ENCODE peak calls at places on chromosomes 1 and 21, in eight cellular contexts. X, W, A, V, J, E, D and F are unnamed samples.
A peak's percentile ranks its signal among the peaks of the same experiment; 100 is the strongest.

GRCh38 chr1:61050541-61051454 is 31.6 kb upstream of the NFIA start:
- DNase-seq in W (no peak), J (peak; percentile 45), D (no peak), A (peak; percentile 17), X (no peak), E (no peak), V (peak; percentile 12), F (peak; percentile 50)

GRCh38 chr1:7679159-7679872 is 91.8 kb upstream of the VAMP3 start:
- DNase-seq in D (no peak), V (no peak), W (no peak), X (no peak), A (no peak), E (no peak), J (no peak), F (no peak)

GRCh38 chr1:229293528-229294204 is 22.8 kb downstream of the RAB4A start:
- DNase-seq in W (no peak), A (no peak), D (no peak), E (no peak), V (no peak), X (no peak), J (no peak), F (no peak)

GRCh38 chr21:34814529-34814951 is 145.7 kb downstream of the CLIC6 start:
- DNase-seq in E (no peak), V (no peak), X (no peak), A (no peak), W (no peak), J (peak; percentile 14), D (no peak), F (no peak)

GRCh38 chr21:44370771-44371410 is 17.5 kb downstream of the TRPM2 start:
- DNase-seq in W (no peak), X (no peak), A (no peak), D (peak; percentile 10), E (no peak), J (no peak), V (no peak), F (no peak)

GRCh38 chr1:16968372-16968771 is 12.0 kb downstream of the MFAP2 start:
- DNase-seq in J (no peak), X (no peak), E (no peak), W (no peak), A (no peak), D (no peak), V (no peak), F (no peak)

GRCh38 chr1:248417854-248418253 is 15.0 kb downstream of the OR2T1 start:
- DNase-seq in D (no peak), E (no peak), X (no peak), J (no peak), W (no peak), V (no peak), A (no peak), F (no peak)

GRCh38 chr21:42834730-42835191 is 44.6 kb downstream of the WDR4 start:
- DNase-seq in W (no peak), J (no peak), D (no peak), V (no peak), A (no peak), E (no peak), X (no peak), F (no peak)

GRCh38 chr21:35222021-35222420 is 172.9 kb upstream of the RUNX1 start:
- DNase-seq in D (no peak), A (no peak), J (no peak), V (no peak), E (no peak), W (no peak), X (no peak), F (no peak)

GRCh38 chr21:42632771-42633690 is 20.4 kb upstream of the PDE9A start:
- DNase-seq in J (no peak), V (no peak), A (no peak), W (no peak), E (no peak), X (no peak), D (no peak), F (no peak)

GRCh38 chr1:37944091-37944763 is 2.6 kb downstream of the INPP5B start:
- DNase-seq in X (no peak), E (no peak), W (no peak), V (no peak), J (no peak), A (peak; percentile 20), D (no peak), F (no peak)

GRCh38 chr1:25568090-25568833 is 24.9 kb downstream of the LDLRAP1 start:
- DNase-seq in D (no peak), W (no peak), J (peak; percentile 52), X (no peak), V (no peak), E (no peak), A (no peak), F (no peak)

GRCh38 chr1:42735477-42736105 is 4.4 kb downstream of the CLDN19 start:
- DNase-seq in X (no peak), W (peak; percentile 49), J (peak; percentile 34), V (no peak), A (no peak), D (no peak), E (no peak), F (no peak)

GRCh38 chr1:234782821-234783220 is 172.8 kb upstream of the IRF2BP2 start:
- DNase-seq in W (peak; percentile 8), D (no peak), V (no peak), E (no peak), X (no peak), J (no peak), A (no peak), F (no peak)

GRCh38 chr1:155051777-155052398 is 772 bp downstream of the ADAM15 start:
- DNase-seq in J (peak; percentile 19), D (peak; percentile 61), X (no peak), V (peak; percentile 43), A (peak; percentile 54), W (peak; percentile 54), E (peak; percentile 14), F (no peak)

GRCh38 chr21:45886610-45887026 is 95.0 kb upstream of the COL6A1 start:
- DNase-seq in X (no peak), W (no peak), V (no peak), J (no peak), D (peak; percentile 43), E (no peak), A (no peak), F (no peak)

GRCh38 chr21:22763442-22763841 is 1765.2 kb downstream of the NCAM2 start:
- DNase-seq in V (no peak), E (no peak), X (no peak), J (no peak), W (no peak), D (no peak), A (no peak), F (no peak)

GRCh38 chr1:245234217-245235120 is 79.7 kb downstream of the KIF26B start:
- DNase-seq in J (no peak), V (peak; percentile 67), X (no peak), E (peak; percentile 92), D (no peak), A (no peak), W (no peak), F (peak; percentile 67)

GRCh38 chr1:109864063-109864822 is 46.4 kb upstream of the CSF1 start:
- DNase-seq in X (no peak), D (no peak), V (no peak), W (no peak), E (no peak), J (no peak), A (no peak), F (no peak)

GRCh38 chr1:35726814-35727433 is 8.2 kb upstream of the C1orf216 start:
- DNase-seq in W (peak; percentile 58), E (peak; percentile 75), J (peak; percentile 60), A (peak; percentile 60), D (peak; percentile 57), X (no peak), V (peak; percentile 78), F (no peak)

GRCh38 chr1:230499496-230499895 is 73.4 kb upstream of the PGBD5 start:
- DNase-seq in D (no peak), W (no peak), X (no peak), J (no peak), V (no peak), E (no peak), A (no peak), F (no peak)

GRCh38 chr21:41947596-41948403 is 6.0 kb downstream of the C2CD2 start:
- DNase-seq in W (no peak), V (no peak), E (no peak), J (no peak), X (no peak), D (no peak), A (no peak), F (no peak)

GRCh38 chr1:92923664-92924063 is 37.6 kb downstream of the DIPK1A start:
- DNase-seq in V (no peak), X (no peak), D (no peak), W (no peak), E (no peak), J (peak; percentile 8), A (no peak), F (no peak)

GRCh38 chr1:181033799-181034391 is at the start of gene MR1:
- DNase-seq in E (peak; percentile 69), X (no peak), D (no peak), A (peak; percentile 92), W (peak; percentile 92), J (peak; percentile 7), V (peak; percentile 71), F (no peak)

GRCh38 chr1:56235909-56236510 is 343.4 kb downstream of the PLPP3 start:
- DNase-seq in E (no peak), A (no peak), J (no peak), W (no peak), D (no peak), V (no peak), X (no peak), F (no peak)